ENCODE peak calls at places on chromosomes 1 and 21, in ten cellular contexts. J, Y, D, S, F, E, C, G, T and M are unnamed samples.

GRCh38 chr1:199778324-199778955 is 249.1 kb upstream of the NR5A2 start:
- DNase-seq in J (no peak), C (no peak), S (no peak), F (no peak), E (no peak), G (no peak), D (no peak), Y (no peak), T (no peak), M (no peak)

GRCh38 chr1:168301664-168302320 is 21.1 kb downstream of the TBX19 start:
- DNase-seq in F (peak), T (no peak), J (no peak), S (no peak), E (peak), C (no peak), G (no peak), D (peak), Y (peak), M (no peak)

GRCh38 chr1:227072991-227073390 is 132.9 kb downstream of the COQ8A start:
- DNase-seq in D (no peak), Y (peak), G (no peak), F (no peak), S (no peak), C (no peak), E (peak), J (no peak), T (no peak), M (no peak)

GRCh38 chr21:14737922-14738321 is 191.8 kb upstream of the SAMSN1 start:
- DNase-seq in G (peak), Y (peak), F (peak), D (peak), T (peak), C (no peak), E (peak), S (no peak), J (peak), M (peak)

GRCh38 chr1:27521336-27522147 is 31.6 kb upstream of the WASF2 start:
- DNase-seq in G (no peak), E (no peak), J (no peak), F (no peak), S (no peak), C (peak), Y (no peak), T (peak), D (no peak), M (no peak)

GRCh38 chr1:46396429-46397398 is 2.6 kb downstream of the FAAH start:
- DNase-seq in G (no peak), F (no peak), T (no peak), S (no peak), Y (peak), C (no peak), D (no peak), J (no peak), E (peak), M (no peak)

GRCh38 chr1:46797696-46798470 is 963 bp upstream of the CYP4B1 start:
- DNase-seq in Y (no peak), J (no peak), E (no peak), D (no peak), T (no peak), F (no peak), S (no peak), G (no peak), C (no peak), M (no peak)

GRCh38 chr1:41361495-41362356 is 492 bp downstream of the FOXO6 start:
- DNase-seq in J (no peak), D (peak), S (no peak), G (no peak), C (peak), E (no peak), Y (no peak), F (no peak), T (no peak), M (no peak)

GRCh38 chr1:63010898-63011660 is 227.1 kb downstream of the ATG4C start:
- DNase-seq in Y (no peak), S (no peak), D (no peak), E (no peak), C (no peak), T (no peak), F (no peak), G (no peak), J (no peak), M (no peak)

GRCh38 chr1:11568687-11569086 is 85.5 kb downstream of the FBXO2 start:
- DNase-seq in S (no peak), D (no peak), F (peak), J (no peak), Y (no peak), T (no peak), C (no peak), E (no peak), G (no peak), M (no peak)

GRCh38 chr1:246769306-246769705 is 45.1 kb downstream of the SCCPDH start:
- DNase-seq in S (no peak), T (no peak), Y (peak), F (peak), D (no peak), E (peak), C (no peak), J (no peak), G (no peak), M (no peak)

GRCh38 chr1:72827285-72827684 is 544.9 kb upstream of the NEGR1 start:
- DNase-seq in D (no peak), G (no peak), F (peak), T (no peak), J (no peak), S (no peak), Y (peak), E (no peak), C (no peak), M (no peak)

DNA sequence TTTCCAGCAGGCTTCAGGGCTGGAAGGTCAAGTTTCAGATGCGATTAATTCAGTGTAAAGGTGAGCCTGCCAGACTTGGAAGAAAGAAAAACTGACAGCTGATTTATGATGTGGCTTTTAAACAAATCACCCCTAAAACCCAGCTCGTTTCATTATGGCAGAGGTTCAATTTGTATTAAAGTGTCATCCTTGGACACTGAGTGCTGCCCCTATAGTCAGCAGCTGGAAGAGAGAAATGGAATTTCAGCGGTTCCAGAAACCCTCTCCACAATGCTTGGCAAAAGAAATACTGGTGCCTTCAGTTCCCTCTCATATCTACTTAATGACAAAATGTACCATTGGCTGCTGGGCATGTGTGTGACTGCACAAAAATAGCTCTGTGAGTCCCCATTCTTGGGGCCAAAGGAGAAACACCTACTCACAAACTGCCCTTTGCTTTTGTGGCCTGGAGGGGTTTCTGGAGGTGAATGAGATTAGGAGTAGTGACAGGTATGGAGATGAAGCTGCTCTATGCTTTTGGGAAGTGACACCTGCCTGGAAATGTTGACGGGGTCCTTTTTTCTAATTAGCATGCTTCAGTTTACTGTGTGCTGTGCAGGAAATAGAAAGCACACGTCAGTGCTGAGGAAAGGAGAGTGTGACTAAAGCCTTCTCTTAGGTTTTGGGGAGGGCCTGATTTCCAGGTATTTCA is 95.1 kb upstream of the TSPAN2 start:
- DNase-seq in G (peak), C (no peak), Y (no peak), F (no peak), T (no peak), S (no peak), E (no peak), J (no peak), D (no peak), M (no peak)
- TF ChIP-seq CTCF in G (no peak), C (no peak), Y (no peak), F (no peak), T (no peak), S (no peak), E (no peak), J (no peak), D (no peak), M (no peak)

DNA sequence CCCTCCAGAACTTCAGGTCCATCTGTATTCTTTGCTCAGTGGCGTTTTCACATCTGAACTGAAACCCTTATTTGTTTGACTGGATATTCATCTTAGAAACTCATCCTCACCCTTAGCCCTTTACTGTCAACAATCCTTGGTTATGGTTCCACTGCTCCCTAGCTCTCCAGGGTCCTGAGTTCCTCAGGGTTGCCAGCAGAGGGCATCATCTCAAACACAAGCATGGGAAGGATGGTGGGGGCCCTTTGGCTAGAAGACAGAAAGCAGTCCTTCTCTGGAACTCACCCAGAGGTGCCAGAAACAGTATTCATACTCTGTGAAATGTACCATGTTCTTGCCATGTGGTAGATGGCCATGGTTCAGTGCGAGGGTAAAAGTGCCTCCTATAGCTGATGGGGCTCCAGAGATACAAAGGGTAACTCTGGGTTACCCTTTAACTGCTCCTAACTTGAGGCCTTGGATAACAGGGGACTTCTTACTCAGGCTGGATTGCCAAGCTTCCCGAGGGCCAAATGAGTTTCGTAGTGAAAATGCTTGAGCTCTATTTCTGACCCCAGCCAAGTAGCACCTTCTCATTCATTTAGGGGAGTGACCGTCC is 11.3 kb downstream of the NCSTN start:
- DNase-seq in E (peak), S (no peak), D (peak), F (no peak), G (no peak), Y (peak), T (no peak), C (no peak), J (no peak), M (peak)
- TF ChIP-seq CTCF in E (peak), S (no peak), D (peak), F (no peak), G (peak), Y (peak), T (peak), C (no peak), J (peak), M (peak)

GRCh38 chr1:225746361-225747179 is 31.1 kb upstream of the SRP9 start:
- DNase-seq in S (peak), T (no peak), E (peak), Y (peak), D (peak), J (no peak), C (peak), F (peak), G (peak), M (peak)

GRCh38 chr1:225745231-225745630 is 32.4 kb upstream of the SRP9 start:
- DNase-seq in G (no peak), S (no peak), Y (no peak), D (no peak), T (no peak), C (no peak), F (no peak), E (no peak), J (no peak), M (no peak)

GRCh38 chr1:225749706-225750105 is 27.9 kb upstream of the SRP9 start:
- DNase-seq in D (no peak), Y (no peak), G (no peak), C (no peak), F (no peak), T (no peak), S (no peak), J (no peak), E (no peak), M (no peak)

GRCh38 chr1:225748479-225748878 is 29.1 kb upstream of the SRP9 start:
- DNase-seq in T (no peak), F (no peak), G (no peak), C (no peak), D (no peak), S (no peak), E (no peak), J (no peak), Y (no peak), M (no peak)

DNA sequence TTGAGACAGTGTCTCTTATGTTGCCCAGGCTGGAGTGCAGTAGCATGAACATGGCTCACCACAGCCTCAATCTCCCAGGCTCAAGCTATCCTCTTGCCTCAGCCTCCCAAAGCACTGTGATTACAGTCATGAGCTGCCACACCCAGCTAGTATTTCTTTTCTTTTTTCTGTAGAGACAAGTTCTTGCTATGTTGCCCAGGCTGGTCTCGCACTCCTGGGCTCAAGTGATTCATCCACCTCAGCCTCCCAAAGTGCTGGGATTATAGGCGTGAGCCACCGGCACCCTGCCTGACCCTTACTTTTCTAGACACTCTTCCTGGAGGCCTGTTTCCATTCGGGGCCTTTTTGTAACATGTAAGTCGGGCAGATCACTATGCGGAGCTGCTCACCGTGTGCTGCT is 30.1 kb upstream of the SRP9 start:
- DNase-seq in T (no peak), F (no peak), S (no peak), D (peak), E (no peak), Y (no peak), J (no peak), C (no peak), G (no peak), M (no peak)
- TF ChIP-seq CTCF in T (no peak), F (no peak), S (no peak), D (no peak), E (no peak), Y (no peak), J (no peak), C (no peak), G (no peak), M (no peak)

GRCh38 chr1:192668434-192668983 is 32.6 kb downstream of the RGS13 start:
- DNase-seq in J (no peak), E (no peak), S (no peak), G (no peak), F (no peak), C (no peak), Y (no peak), T (no peak), D (no peak), M (no peak)
- TF ChIP-seq CTCF in J (no peak), E (no peak), S (no peak), G (no peak), F (no peak), C (no peak), Y (no peak), T (no peak), D (no peak), M (no peak)

GRCh38 chr1:1230656-1231399 is 973 bp downstream of the SDF4 start:
- DNase-seq in T (no peak), J (no peak), G (no peak), D (no peak), F (no peak), S (no peak), Y (peak), C (no peak), E (peak), M (no peak)
- TF ChIP-seq CTCF in T (no peak), J (no peak), G (no peak), D (no peak), F (no peak), S (no peak), Y (peak), C (no peak), E (peak), M (no peak)

GRCh38 chr1:84885469-84885868 is 7.5 kb downstream of the LPAR3 start:
- DNase-seq in S (no peak), C (no peak), F (no peak), D (no peak), T (no peak), Y (no peak), J (no peak), G (no peak), E (no peak), M (no peak)

GRCh38 chr1:84888753-84889152 is 4.3 kb downstream of the LPAR3 start:
- DNase-seq in C (no peak), Y (no peak), D (no peak), E (no peak), J (no peak), T (no peak), G (no peak), S (no peak), F (peak), M (no peak)

GRCh38 chr1:84887261-84887934 is 5.6 kb downstream of the LPAR3 start:
- DNase-seq in Y (peak), J (no peak), G (no peak), C (no peak), D (no peak), E (peak), T (no peak), S (no peak), F (peak), M (no peak)

GRCh38 chr1:84883286-84883685 is 9.7 kb downstream of the LPAR3 start:
- DNase-seq in Y (peak), D (peak), G (no peak), E (peak), C (no peak), F (no peak), S (no peak), T (no peak), J (no peak), M (no peak)

GRCh38 chr1:84884671-84885389 is 8.2 kb downstream of the LPAR3 start:
- DNase-seq in F (no peak), C (no peak), D (no peak), E (no peak), G (no peak), J (no peak), T (no peak), Y (peak), S (no peak), M (no peak)
- TF ChIP-seq CTCF in F (no peak), C (no peak), D (no peak), E (no peak), G (no peak), J (no peak), T (no peak), Y (peak), S (no peak), M (no peak)

GRCh38 chr1:172041689-172042088 is 200.4 kb downstream of the DNM3 start:
- DNase-seq in T (no peak), F (peak), G (no peak), C (no peak), J (no peak), S (peak), E (peak), Y (peak), D (no peak), M (no peak)
- TF ChIP-seq CTCF in T (no peak), F (peak), G (peak), C (peak), J (no peak), S (peak), E (peak), Y (peak), D (no peak), M (no peak)